ENCODE peak calls at places on chromosomes 5 and 9, in four cellular contexts. One of them, this sample, is unnamed.

GRCh38 chr9:93509084-93509483 is 55.7 kb upstream of the FAM120AOS start:
- DNase-seq in H9: no peak
- DNase-seq in IMR-90: no peak
- DNase-seq in H1: no peak
- DNase-seq in this sample: peak

GRCh38 chr5:118628672-118629354 is 359.5 kb downstream of the DTWD2 start:
- DNase-seq in H9: peak
- DNase-seq in IMR-90: no peak
- DNase-seq in H1: no peak
- DNase-seq in this sample: peak

GRCh38 chr5:125798311-125798710 is 624.9 kb upstream of the GRAMD2B start:
- DNase-seq in H9: no peak
- DNase-seq in IMR-90: peak
- DNase-seq in H1: no peak
- DNase-seq in this sample: peak

GRCh38 chr5:150167163-150167798 is 703 bp downstream of the CDX1 start:
- DNase-seq in H9: no peak
- DNase-seq in IMR-90: no peak
- DNase-seq in H1: no peak
- DNase-seq in this sample: peak

GRCh38 chr5:125006011-125006685 is 259.7 kb upstream of the ZNF608 start:
- DNase-seq in H1: no peak
- DNase-seq in IMR-90: no peak
- DNase-seq in H9: no peak
- DNase-seq in this sample: peak

GRCh38 chr5:41161271-41161670 is 52.1 kb downstream of the C6 start:
- DNase-seq in IMR-90: peak
- DNase-seq in H9: no peak
- DNase-seq in H1: no peak
- DNase-seq in this sample: no peak

GRCh38 chr9:112535811-112536210 is 49.2 kb downstream of the KIAA1958 start:
- DNase-seq in H1: no peak
- DNase-seq in H9: no peak
- DNase-seq in IMR-90: peak
- DNase-seq in this sample: no peak

GRCh38 chr9:131418143-131419028 is 24.5 kb downstream of the PRRC2B start:
- DNase-seq in IMR-90: peak
- DNase-seq in H9: peak
- DNase-seq in H1: no peak
- DNase-seq in this sample: peak

GRCh38 chr9:86487222-86487841 is 133.1 kb upstream of the TUT7 start:
- DNase-seq in H9: no peak
- DNase-seq in IMR-90: peak
- DNase-seq in H1: no peak
- DNase-seq in this sample: peak

GRCh38 chr5:90169078-90169477 is 240.5 kb downstream of the CETN3 start:
- DNase-seq in IMR-90: no peak
- DNase-seq in H9: no peak
- DNase-seq in H1: no peak
- DNase-seq in this sample: no peak

GRCh38 chr9:33619666-33620404 is 95.8 kb downstream of the ANKRD18B start:
- DNase-seq in IMR-90: peak
- DNase-seq in H9: no peak
- DNase-seq in H1: no peak
- DNase-seq in this sample: peak

GRCh38 chr5:92402045-92402444 is 1018.9 kb upstream of the ARRDC3 start:
- DNase-seq in H9: no peak
- DNase-seq in IMR-90: peak
- DNase-seq in H1: no peak
- DNase-seq in this sample: no peak

GRCh38 chr5:12230659-12231058 is 326.4 kb upstream of the CTNND2 start:
- DNase-seq in H1: no peak
- DNase-seq in H9: no peak
- DNase-seq in IMR-90: no peak
- DNase-seq in this sample: no peak

GRCh38 chr9:124623966-124624734 is 117.0 kb upstream of the NR5A1 start:
- DNase-seq in IMR-90: no peak
- DNase-seq in H1: no peak
- DNase-seq in H9: no peak
- DNase-seq in this sample: no peak

GRCh38 chr9:3118081-3118480 is 274.2 kb upstream of the PUM3 start:
- DNase-seq in H9: no peak
- DNase-seq in H1: no peak
- DNase-seq in IMR-90: no peak
- DNase-seq in this sample: no peak

GRCh38 chr9:130254753-130255637 is 10.6 kb upstream of the HMCN2 start:
- DNase-seq in IMR-90: no peak
- DNase-seq in H9: no peak
- DNase-seq in H1: no peak
- DNase-seq in this sample: no peak

DNA sequence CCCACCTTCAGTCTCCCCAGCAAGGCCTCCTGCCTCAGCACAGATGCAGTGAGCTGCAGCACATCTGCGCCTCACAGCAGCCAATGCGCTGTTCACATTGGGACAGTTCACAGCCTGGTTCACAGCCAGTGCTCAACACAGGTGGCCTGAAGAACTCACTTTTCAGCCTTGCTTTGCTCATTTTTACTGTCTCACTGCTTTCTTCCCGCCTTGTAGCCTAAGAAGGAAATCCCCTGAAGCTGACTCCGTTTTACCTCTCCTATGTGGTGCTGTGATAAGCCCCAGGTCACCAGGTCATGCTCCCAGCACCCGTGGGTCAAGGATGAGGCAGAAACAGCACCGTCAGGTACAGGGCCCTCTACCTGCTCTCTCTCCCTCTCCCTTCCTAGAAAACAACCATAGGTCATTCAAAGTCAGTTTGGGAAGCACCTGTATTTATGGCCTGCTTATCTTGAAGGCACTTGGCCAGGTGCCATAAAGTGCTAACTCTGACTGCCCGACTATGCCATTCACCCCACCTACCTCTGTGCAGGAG is 1.1 kb downstream of the GCNT4 start:
- DNase-seq in H9: peak
- DNase-seq in IMR-90: no peak
- DNase-seq in H1: no peak
- DNase-seq in this sample: peak
- H3K4me2 ChIP-seq in H9: peak
- H3K4me2 ChIP-seq in IMR-90: peak
- H3K4me2 ChIP-seq in H1: peak
- H3K4me2 ChIP-seq in this sample: peak

GRCh38 chr5:147248584-147248983 is 13.8 kb downstream of the STK32A start:
- DNase-seq in H1: no peak
- DNase-seq in H9: no peak
- DNase-seq in IMR-90: no peak
- DNase-seq in this sample: no peak
- H4K5ac ChIP-seq in H1: no peak
- H4K5ac ChIP-seq in H9: no peak
- H4K5ac ChIP-seq in IMR-90: no peak
- H4K5ac ChIP-seq in this sample: no peak

DNA sequence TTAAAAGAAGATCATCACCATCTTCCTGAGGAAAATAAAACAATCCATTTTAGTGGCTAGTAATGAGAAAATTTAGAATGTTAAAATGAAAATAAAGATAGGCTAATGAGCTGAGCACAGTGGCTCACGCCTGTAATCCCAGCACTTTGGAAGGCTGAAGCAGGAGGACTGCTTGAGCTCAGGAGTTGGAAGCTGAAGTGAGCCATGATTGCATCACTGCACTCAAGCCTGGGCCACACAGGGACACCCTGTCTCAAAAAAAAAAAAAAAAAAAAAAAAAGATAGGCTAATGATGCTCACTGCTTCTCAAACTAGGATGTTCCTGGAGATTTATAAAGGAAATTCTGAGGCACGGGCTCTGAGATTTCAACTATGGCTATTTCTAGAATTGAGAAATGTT is 50.3 kb downstream of the CPLANE1 start:
- DNase-seq in H9: no peak
- DNase-seq in H1: no peak
- DNase-seq in IMR-90: peak
- DNase-seq in this sample: no peak
- H3K4me2 ChIP-seq in H9: no peak
- H3K4me2 ChIP-seq in H1: no peak
- H3K4me2 ChIP-seq in IMR-90: no peak
- H3K4me2 ChIP-seq in this sample: no peak

DNA sequence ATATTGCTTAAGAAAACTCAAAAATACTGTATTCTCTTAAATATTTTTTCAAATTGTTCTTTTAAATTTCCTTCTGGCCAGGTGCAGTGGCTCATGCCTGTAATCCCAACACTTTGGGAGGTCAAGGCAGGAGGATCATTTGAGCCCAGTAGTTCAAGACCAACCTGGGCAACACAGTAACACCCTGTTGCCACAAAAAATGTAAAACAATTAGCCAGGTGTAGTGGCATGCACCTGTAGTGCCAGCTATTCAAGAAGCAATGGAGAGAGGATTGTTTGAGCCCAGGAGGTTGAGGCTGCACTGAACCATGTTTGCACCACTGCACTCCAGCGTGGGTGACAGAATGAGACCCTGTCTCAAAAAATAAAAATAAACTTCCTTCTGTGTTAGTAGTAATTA is 94.3 kb downstream of the STRBP start:
- DNase-seq in H9: no peak
- DNase-seq in IMR-90: no peak
- DNase-seq in H1: no peak
- DNase-seq in this sample: no peak
- H4K5ac ChIP-seq in H9: no peak
- H4K5ac ChIP-seq in IMR-90: no peak
- H4K5ac ChIP-seq in H1: no peak
- H4K5ac ChIP-seq in this sample: no peak

GRCh38 chr5:139381837-139382361 is 1.2 kb downstream of the SLC23A1 start:
- DNase-seq in IMR-90: no peak
- DNase-seq in H9: no peak
- DNase-seq in H1: no peak
- DNase-seq in this sample: no peak
- H3K4me2 ChIP-seq in IMR-90: no peak
- H3K4me2 ChIP-seq in H9: no peak
- H3K4me2 ChIP-seq in H1: no peak
- H3K4me2 ChIP-seq in this sample: no peak

GRCh38 chr5:26563979-26564378 is 474.4 kb downstream of the CDH9 start:
- DNase-seq in H9: no peak
- DNase-seq in H1: no peak
- DNase-seq in IMR-90: no peak
- DNase-seq in this sample: no peak
- H4K5ac ChIP-seq in H9: no peak
- H4K5ac ChIP-seq in H1: no peak
- H4K5ac ChIP-seq in IMR-90: no peak
- H4K5ac ChIP-seq in this sample: no peak

DNA sequence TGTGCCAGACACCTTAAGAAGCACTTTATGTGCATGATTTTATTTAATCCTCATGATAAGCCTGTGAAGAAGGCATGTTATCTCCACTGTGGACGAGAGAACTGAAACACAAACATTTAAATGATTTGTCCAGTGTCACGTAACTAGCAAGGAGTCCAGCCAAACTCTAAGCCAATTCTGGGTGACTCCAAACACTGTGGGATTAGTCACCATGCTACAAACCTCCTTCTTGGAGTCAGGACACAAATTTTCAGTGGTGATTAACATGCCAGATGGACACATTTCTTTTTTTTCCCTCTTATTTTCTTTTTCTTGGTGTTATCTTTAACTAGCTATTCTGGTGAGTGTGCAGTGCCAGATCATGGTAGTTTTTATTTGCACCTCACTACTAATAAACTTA is 316.8 kb downstream of the NDUFS4 start:
- DNase-seq in H1: no peak
- DNase-seq in IMR-90: peak
- DNase-seq in H9: no peak
- DNase-seq in this sample: no peak
- H3K4me2 ChIP-seq in H1: no peak
- H3K4me2 ChIP-seq in IMR-90: peak
- H3K4me2 ChIP-seq in H9: no peak
- H3K4me2 ChIP-seq in this sample: no peak

GRCh38 chr5:177347699-177348098 is 3.8 kb downstream of the LMAN2 start:
- DNase-seq in H1: no peak
- DNase-seq in H9: no peak
- DNase-seq in IMR-90: no peak
- DNase-seq in this sample: no peak

GRCh38 chr5:177349362-177349647 is 2.2 kb downstream of the LMAN2 start:
- DNase-seq in H1: no peak
- DNase-seq in IMR-90: no peak
- DNase-seq in H9: no peak
- DNase-seq in this sample: no peak

GRCh38 chr5:177350776-177351391 is 584 bp downstream of the LMAN2 start:
- DNase-seq in H9: no peak
- DNase-seq in IMR-90: no peak
- DNase-seq in H1: no peak
- DNase-seq in this sample: peak

GRCh38 chr5:177351392-177352329 is at the start of gene LMAN2:
- DNase-seq in H9: peak
- DNase-seq in H1: peak
- DNase-seq in IMR-90: peak
- DNase-seq in this sample: peak

GRCh38 chr5:177349762-177350161 is 1.7 kb downstream of the LMAN2 start:
- DNase-seq in IMR-90: no peak
- DNase-seq in H9: no peak
- DNase-seq in H1: no peak
- DNase-seq in this sample: no peak
- H4K5ac ChIP-seq in IMR-90: no peak
- H4K5ac ChIP-seq in H9: no peak
- H4K5ac ChIP-seq in H1: no peak
- H4K5ac ChIP-seq in this sample: no peak

GRCh38 chr9:83280790-83281189 is 217.8 kb upstream of the RASEF start:
- DNase-seq in IMR-90: no peak
- DNase-seq in H1: no peak
- DNase-seq in H9: no peak
- DNase-seq in this sample: no peak
- H3K4me2 ChIP-seq in IMR-90: no peak
- H3K4me2 ChIP-seq in H1: no peak
- H3K4me2 ChIP-seq in H9: no peak
- H3K4me2 ChIP-seq in this sample: no peak

GRCh38 chr5:132504746-132505145 is 14.2 kb upstream of the IRF1 start:
- DNase-seq in IMR-90: no peak
- DNase-seq in H9: no peak
- DNase-seq in H1: no peak
- DNase-seq in this sample: no peak

GRCh38 chr5:132506094-132506692 is 15.6 kb upstream of the IRF1 start:
- DNase-seq in H1: no peak
- DNase-seq in H9: peak
- DNase-seq in IMR-90: peak
- DNase-seq in this sample: peak

GRCh38 chr5:132505641-132506040 is 15.1 kb upstream of the IRF1 start:
- DNase-seq in IMR-90: peak
- DNase-seq in H1: no peak
- DNase-seq in H9: no peak
- DNase-seq in this sample: no peak

GRCh38 chr5:132510076-132510475 is 19.5 kb upstream of the IRF1 start:
- DNase-seq in H9: no peak
- DNase-seq in IMR-90: peak
- DNase-seq in H1: no peak
- DNase-seq in this sample: no peak
- H4K5ac ChIP-seq in H9: no peak
- H4K5ac ChIP-seq in IMR-90: no peak
- H4K5ac ChIP-seq in H1: no peak
- H4K5ac ChIP-seq in this sample: no peak

This sample was measured in mesendoderm.